ENCODE peak calls at places on chromosomes 1 and 21, in nine cellular contexts. One of them, this sample, is unnamed.

GRCh38 chr1:46202975-46203737 is at the start of gene LURAP1:
- DNase-seq in suprapubic skin: no peak
- DNase-seq in mesenchymal stem cell: peak; percentile 69
- DNase-seq in thyroid gland: peak; percentile 67
- DNase-seq in HepG2: no peak
- DNase-seq in brain microvascular endothelial cell: peak; percentile 34
- DNase-seq in right lobe of liver: peak; percentile 28
- DNase-seq in heart left ventricle: peak; percentile 73
- DNase-seq in vagina: no peak
- DNase-seq in this sample: no peak

GRCh38 chr21:45615145-45615711 is 28.3 kb upstream of the PCBP3 start:
- DNase-seq in suprapubic skin: peak; percentile 69
- DNase-seq in mesenchymal stem cell: no peak
- DNase-seq in thyroid gland: no peak
- DNase-seq in HepG2: peak; percentile 23
- DNase-seq in brain microvascular endothelial cell: peak; percentile 63
- DNase-seq in right lobe of liver: no peak
- DNase-seq in heart left ventricle: no peak
- DNase-seq in vagina: no peak
- DNase-seq in this sample: peak; percentile 41

GRCh38 chr1:79259390-79260336 is 253.1 kb upstream of the ADGRL4 start:
- DNase-seq in suprapubic skin: no peak
- DNase-seq in mesenchymal stem cell: peak; percentile 51
- DNase-seq in thyroid gland: no peak
- DNase-seq in HepG2: no peak
- DNase-seq in brain microvascular endothelial cell: no peak
- DNase-seq in right lobe of liver: no peak
- DNase-seq in heart left ventricle: no peak
- DNase-seq in vagina: no peak
- DNase-seq in this sample: peak; percentile 56

GRCh38 chr1:77406661-77407060 is 124.8 kb downstream of the AK5 start:
- DNase-seq in suprapubic skin: no peak
- DNase-seq in mesenchymal stem cell: peak; percentile 14
- DNase-seq in thyroid gland: no peak
- DNase-seq in HepG2: no peak
- DNase-seq in brain microvascular endothelial cell: no peak
- DNase-seq in right lobe of liver: no peak
- DNase-seq in heart left ventricle: no peak
- DNase-seq in vagina: no peak
- DNase-seq in this sample: peak; percentile 31

GRCh38 chr1:29249951-29250581 is 13.7 kb downstream of the PTPRU start:
- DNase-seq in suprapubic skin: no peak
- DNase-seq in mesenchymal stem cell: no peak
- DNase-seq in thyroid gland: no peak
- DNase-seq in HepG2: no peak
- DNase-seq in brain microvascular endothelial cell: no peak
- DNase-seq in right lobe of liver: no peak
- DNase-seq in heart left ventricle: no peak
- DNase-seq in vagina: no peak
- DNase-seq in this sample: no peak

GRCh38 chr1:112126598-112126997 is 137.1 kb upstream of the KCND3 start:
- DNase-seq in suprapubic skin: no peak
- DNase-seq in mesenchymal stem cell: no peak
- DNase-seq in thyroid gland: no peak
- DNase-seq in HepG2: no peak
- DNase-seq in brain microvascular endothelial cell: no peak
- DNase-seq in right lobe of liver: no peak
- DNase-seq in heart left ventricle: no peak
- DNase-seq in vagina: no peak
- DNase-seq in this sample: no peak

GRCh38 chr1:64838486-64838885 is 93.6 kb downstream of the RAVER2 start:
- DNase-seq in suprapubic skin: peak; percentile 31
- DNase-seq in mesenchymal stem cell: no peak
- DNase-seq in thyroid gland: no peak
- DNase-seq in HepG2: no peak
- DNase-seq in brain microvascular endothelial cell: no peak
- DNase-seq in right lobe of liver: no peak
- DNase-seq in heart left ventricle: no peak
- DNase-seq in vagina: no peak
- DNase-seq in this sample: no peak

GRCh38 chr1:216945506-216946080 is 222.4 kb upstream of the ESRRG start:
- DNase-seq in suprapubic skin: no peak
- DNase-seq in mesenchymal stem cell: no peak
- DNase-seq in thyroid gland: no peak
- DNase-seq in HepG2: no peak
- DNase-seq in brain microvascular endothelial cell: no peak
- DNase-seq in right lobe of liver: no peak
- DNase-seq in heart left ventricle: no peak
- DNase-seq in vagina: no peak
- DNase-seq in this sample: no peak

GRCh38 chr1:31801450-31801849 is 14.4 kb downstream of the SPOCD1 start:
- DNase-seq in suprapubic skin: peak; percentile 52
- DNase-seq in mesenchymal stem cell: no peak
- DNase-seq in thyroid gland: no peak
- DNase-seq in HepG2: no peak
- DNase-seq in brain microvascular endothelial cell: no peak
- DNase-seq in right lobe of liver: no peak
- DNase-seq in heart left ventricle: no peak
- DNase-seq in vagina: peak; percentile 6
- DNase-seq in this sample: no peak

GRCh38 chr1:40932004-40932403 is 47.5 kb upstream of the CTPS1 start:
- DNase-seq in suprapubic skin: no peak
- DNase-seq in mesenchymal stem cell: no peak
- DNase-seq in thyroid gland: no peak
- DNase-seq in HepG2: peak; percentile 52
- DNase-seq in brain microvascular endothelial cell: no peak
- DNase-seq in right lobe of liver: no peak
- DNase-seq in heart left ventricle: no peak
- DNase-seq in vagina: no peak
- DNase-seq in this sample: peak; percentile 44

GRCh38 chr1:151311589-151312331 is 15.5 kb downstream of the PI4KB start:
- DNase-seq in suprapubic skin: no peak
- DNase-seq in mesenchymal stem cell: peak; percentile 100
- DNase-seq in thyroid gland: peak; percentile 35
- DNase-seq in HepG2: peak; percentile 82
- DNase-seq in brain microvascular endothelial cell: peak; percentile 100
- DNase-seq in right lobe of liver: peak; percentile 74
- DNase-seq in heart left ventricle: peak; percentile 94
- DNase-seq in vagina: no peak
- DNase-seq in this sample: peak; percentile 100

GRCh38 chr21:22536511-22536910 is 1538.3 kb downstream of the NCAM2 start:
- DNase-seq in suprapubic skin: no peak
- DNase-seq in mesenchymal stem cell: no peak
- DNase-seq in thyroid gland: no peak
- DNase-seq in HepG2: no peak
- DNase-seq in brain microvascular endothelial cell: no peak
- DNase-seq in right lobe of liver: no peak
- DNase-seq in heart left ventricle: no peak
- DNase-seq in vagina: no peak
- DNase-seq in this sample: peak; percentile 81

GRCh38 chr1:2956571-2956970 is 64.7 kb upstream of the ACTRT2 start:
- DNase-seq in suprapubic skin: no peak
- DNase-seq in mesenchymal stem cell: no peak
- DNase-seq in thyroid gland: no peak
- DNase-seq in HepG2: no peak
- DNase-seq in brain microvascular endothelial cell: no peak
- DNase-seq in right lobe of liver: no peak
- DNase-seq in heart left ventricle: no peak
- DNase-seq in vagina: no peak
- DNase-seq in this sample: no peak

GRCh38 chr1:218492840-218493239 is 147.7 kb downstream of the TGFB2 start:
- DNase-seq in suprapubic skin: no peak
- DNase-seq in mesenchymal stem cell: no peak
- DNase-seq in thyroid gland: no peak
- DNase-seq in HepG2: no peak
- DNase-seq in brain microvascular endothelial cell: peak; percentile 41
- DNase-seq in right lobe of liver: no peak
- DNase-seq in heart left ventricle: no peak
- DNase-seq in vagina: no peak
- DNase-seq in this sample: peak; percentile 96

GRCh38 chr21:46155514-46156377 is at the start of gene FTCD:
- DNase-seq in suprapubic skin: no peak
- DNase-seq in mesenchymal stem cell: no peak
- DNase-seq in thyroid gland: no peak
- DNase-seq in HepG2: peak; percentile 72
- DNase-seq in brain microvascular endothelial cell: no peak
- DNase-seq in right lobe of liver: peak; percentile 81
- DNase-seq in heart left ventricle: peak; percentile 24
- DNase-seq in vagina: peak; percentile 87
- DNase-seq in this sample: no peak

GRCh38 chr1:165356876-165357275 is 361 bp upstream of the LMX1A start:
- DNase-seq in suprapubic skin: no peak
- DNase-seq in mesenchymal stem cell: no peak
- DNase-seq in thyroid gland: no peak
- DNase-seq in HepG2: no peak
- DNase-seq in brain microvascular endothelial cell: no peak
- DNase-seq in right lobe of liver: no peak
- DNase-seq in heart left ventricle: no peak
- DNase-seq in vagina: no peak
- DNase-seq in this sample: no peak

GRCh38 chr1:183242556-183242955 is 56.5 kb downstream of the LAMC2 start:
- DNase-seq in suprapubic skin: no peak
- DNase-seq in mesenchymal stem cell: no peak
- DNase-seq in thyroid gland: no peak
- DNase-seq in HepG2: no peak
- DNase-seq in brain microvascular endothelial cell: no peak
- DNase-seq in right lobe of liver: no peak
- DNase-seq in heart left ventricle: no peak
- DNase-seq in vagina: no peak
- DNase-seq in this sample: no peak

GRCh38 chr1:183239793-183240625 is 53.9 kb downstream of the LAMC2 start:
- DNase-seq in suprapubic skin: no peak
- DNase-seq in mesenchymal stem cell: no peak
- DNase-seq in thyroid gland: no peak
- DNase-seq in HepG2: no peak
- DNase-seq in brain microvascular endothelial cell: no peak
- DNase-seq in right lobe of liver: no peak
- DNase-seq in heart left ventricle: peak; percentile 60
- DNase-seq in vagina: no peak
- DNase-seq in this sample: no peak

GRCh38 chr1:183239220-183239742 is 53.2 kb downstream of the LAMC2 start:
- DNase-seq in suprapubic skin: no peak
- DNase-seq in mesenchymal stem cell: no peak
- DNase-seq in thyroid gland: no peak
- DNase-seq in HepG2: no peak
- DNase-seq in brain microvascular endothelial cell: no peak
- DNase-seq in right lobe of liver: no peak
- DNase-seq in heart left ventricle: no peak
- DNase-seq in vagina: no peak
- DNase-seq in this sample: no peak

GRCh38 chr1:183243190-183244065 is 57.4 kb downstream of the LAMC2 start:
- DNase-seq in suprapubic skin: peak; percentile 88
- DNase-seq in mesenchymal stem cell: peak; percentile 56
- DNase-seq in thyroid gland: peak; percentile 16
- DNase-seq in HepG2: no peak
- DNase-seq in brain microvascular endothelial cell: no peak
- DNase-seq in right lobe of liver: no peak
- DNase-seq in heart left ventricle: peak; percentile 74
- DNase-seq in vagina: no peak
- DNase-seq in this sample: no peak

DNA sequence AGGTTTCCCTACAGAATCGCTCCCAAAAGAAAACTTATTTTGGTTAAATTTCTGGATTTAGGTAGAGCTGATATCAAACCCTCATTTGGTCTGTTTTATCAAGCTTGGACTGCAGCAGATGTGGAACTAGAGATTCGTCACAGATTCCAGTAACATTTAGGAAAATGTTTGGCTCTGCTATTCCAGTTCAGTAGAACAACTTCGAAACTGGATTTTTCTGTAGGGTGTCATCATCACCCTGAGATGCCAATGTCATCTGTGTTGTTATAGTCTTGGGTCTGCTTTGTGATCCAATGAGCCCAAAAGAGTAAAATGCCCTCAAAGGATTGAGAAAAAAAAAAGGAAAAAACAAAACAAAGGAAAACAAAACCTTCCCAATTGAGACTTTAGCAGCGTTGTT is 55.4 kb downstream of the LAMC2 start:
- DNase-seq in suprapubic skin: no peak
- DNase-seq in mesenchymal stem cell: no peak
- DNase-seq in thyroid gland: no peak
- DNase-seq in HepG2: no peak
- DNase-seq in brain microvascular endothelial cell: no peak
- DNase-seq in right lobe of liver: no peak
- DNase-seq in heart left ventricle: no peak
- DNase-seq in vagina: no peak
- DNase-seq in this sample: no peak
- H3K27ac ChIP-seq in suprapubic skin: peak overlapping the region; percentile 87
- H3K27ac ChIP-seq in mesenchymal stem cell: no peak overlapping the region
- H3K27ac ChIP-seq in thyroid gland: peak overlapping the region; percentile 46
- H3K27ac ChIP-seq in HepG2: no peak overlapping the region
- H3K27ac ChIP-seq in brain microvascular endothelial cell: no peak overlapping the region
- H3K27ac ChIP-seq in right lobe of liver: no peak overlapping the region
- H3K27ac ChIP-seq in heart left ventricle: peak overlapping the region; percentile 59
- H3K27ac ChIP-seq in vagina: peak overlapping the region; percentile 72
- H3K27ac ChIP-seq in this sample: no peak overlapping the region

GRCh38 chr21:43015906-43016540 is 41.7 kb downstream of the PKNOX1 start:
- DNase-seq in suprapubic skin: no peak
- DNase-seq in mesenchymal stem cell: no peak
- DNase-seq in thyroid gland: peak; percentile 91
- DNase-seq in HepG2: no peak
- DNase-seq in brain microvascular endothelial cell: no peak
- DNase-seq in right lobe of liver: no peak
- DNase-seq in heart left ventricle: no peak
- DNase-seq in vagina: no peak
- DNase-seq in this sample: no peak
- H3K27ac ChIP-seq in suprapubic skin: no peak overlapping the region
- H3K27ac ChIP-seq in mesenchymal stem cell: no peak overlapping the region
- H3K27ac ChIP-seq in thyroid gland: peak overlapping the region; percentile 72
- H3K27ac ChIP-seq in HepG2: no peak overlapping the region
- H3K27ac ChIP-seq in brain microvascular endothelial cell: no peak overlapping the region
- H3K27ac ChIP-seq in right lobe of liver: no peak overlapping the region
- H3K27ac ChIP-seq in heart left ventricle: no peak overlapping the region
- H3K27ac ChIP-seq in vagina: no peak overlapping the region
- H3K27ac ChIP-seq in this sample: no peak overlapping the region

DNA sequence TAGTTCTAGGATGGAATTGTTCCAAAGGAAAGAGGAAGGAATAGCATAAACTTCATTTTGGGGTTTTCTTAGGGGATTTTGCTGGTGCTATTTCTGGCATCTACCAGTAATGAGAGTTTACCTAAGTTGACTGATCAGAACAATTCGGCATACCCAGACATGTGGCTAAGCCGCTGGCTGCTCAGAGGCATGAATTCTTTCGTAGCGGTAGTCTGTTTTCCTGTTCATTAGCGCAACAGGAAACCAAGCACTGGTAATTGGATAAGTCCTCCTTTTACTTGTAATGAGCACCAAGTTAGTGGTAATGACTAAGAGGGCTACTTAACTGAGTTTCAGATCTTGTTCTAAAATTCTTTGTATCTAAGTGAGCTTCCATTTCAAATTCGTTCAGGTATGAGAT is 38.6 kb downstream of the C21orf91 start:
- DNase-seq in suprapubic skin: no peak
- DNase-seq in mesenchymal stem cell: no peak
- DNase-seq in thyroid gland: no peak
- DNase-seq in HepG2: no peak
- DNase-seq in brain microvascular endothelial cell: no peak
- DNase-seq in right lobe of liver: no peak
- DNase-seq in heart left ventricle: no peak
- DNase-seq in vagina: no peak
- DNase-seq in this sample: no peak
- H3K27ac ChIP-seq in suprapubic skin: no peak overlapping the region
- H3K27ac ChIP-seq in mesenchymal stem cell: no peak overlapping the region
- H3K27ac ChIP-seq in thyroid gland: no peak overlapping the region
- H3K27ac ChIP-seq in HepG2: no peak overlapping the region
- H3K27ac ChIP-seq in brain microvascular endothelial cell: no peak overlapping the region
- H3K27ac ChIP-seq in right lobe of liver: no peak overlapping the region
- H3K27ac ChIP-seq in heart left ventricle: no peak overlapping the region
- H3K27ac ChIP-seq in vagina: no peak overlapping the region
- H3K27ac ChIP-seq in this sample: no peak overlapping the region

GRCh38 chr1:26555550-26555981 is 26.0 kb downstream of the RPS6KA1 start:
- DNase-seq in suprapubic skin: no peak
- DNase-seq in mesenchymal stem cell: no peak
- DNase-seq in thyroid gland: no peak
- DNase-seq in HepG2: peak; percentile 75
- DNase-seq in brain microvascular endothelial cell: no peak
- DNase-seq in right lobe of liver: no peak
- DNase-seq in heart left ventricle: no peak
- DNase-seq in vagina: no peak
- DNase-seq in this sample: peak; percentile 14
- H3K27ac ChIP-seq in suprapubic skin: no peak overlapping the region
- H3K27ac ChIP-seq in mesenchymal stem cell: no peak overlapping the region
- H3K27ac ChIP-seq in thyroid gland: no peak overlapping the region
- H3K27ac ChIP-seq in HepG2: peak overlapping the region; percentile 53
- H3K27ac ChIP-seq in brain microvascular endothelial cell: no peak overlapping the region
- H3K27ac ChIP-seq in right lobe of liver: no peak overlapping the region
- H3K27ac ChIP-seq in heart left ventricle: no peak overlapping the region
- H3K27ac ChIP-seq in vagina: no peak overlapping the region
- H3K27ac ChIP-seq in this sample: peak overlapping the region; percentile 14